ENCODE peak calls at places on chromosomes 12 and 14, in seven cellular contexts. S, T, V, C, Y, E and O are unnamed samples. For H3K4me1 and H3K36me3, the result is how much of the 10 kb centered on the place peaks cover.

GRCh38 chr14:94952097-94952496 is 182.2 kb upstream of the GSC start:
- DNase-seq in S (peak), T (no peak), V (no peak), C (no peak), Y (no peak), E (no peak), O (no peak)

GRCh38 chr14:20494935-20495766 is 10.2 kb upstream of the RNASE10 start:
- DNase-seq in S (no peak), T (no peak), V (no peak), C (no peak), Y (peak), E (no peak), O (no peak)

GRCh38 chr12:126093911-126094310 is 1028.7 kb downstream of the AACS start:
- DNase-seq in S (peak), T (no peak), V (no peak), C (no peak), Y (peak), E (no peak), O (no peak)

GRCh38 chr12:106919910-106920544 is 35.7 kb upstream of the TMEM263 start:
- DNase-seq in S (peak), T (no peak), V (no peak), C (no peak), Y (peak), E (no peak), O (no peak)

GRCh38 chr12:3551976-3552725 is 61.1 kb downstream of the PRMT8 start:
- DNase-seq in S (no peak), T (no peak), V (peak), C (no peak), Y (no peak), E (no peak), O (no peak)

GRCh38 chr12:11813422-11813813 is 163.9 kb downstream of the ETV6 start:
- DNase-seq in S (peak), T (no peak), V (no peak), C (no peak), Y (no peak), E (no peak), O (no peak)

GRCh38 chr12:18849080-18849479 is 111.2 kb downstream of the CAPZA3 start:
- DNase-seq in S (no peak), T (no peak), V (no peak), C (no peak), Y (peak), E (no peak), O (no peak)

GRCh38 chr12:129696405-129696804 is 207.4 kb downstream of the TMEM132D start:
- DNase-seq in S (no peak), T (no peak), V (no peak), C (no peak), Y (no peak), E (no peak), O (no peak)

GRCh38 chr14:105980224-105980623 is 453.8 kb downstream of the TMEM121 start:
- DNase-seq in S (no peak), T (no peak), V (no peak), C (no peak), Y (no peak), E (no peak), O (no peak)

GRCh38 chr12:29547151-29547561 is 49.7 kb upstream of the OVCH1 start:
- DNase-seq in S (no peak), T (no peak), V (no peak), C (no peak), Y (peak), E (no peak), O (no peak)

GRCh38 chr12:55724940-55725309 is 3.9 kb downstream of the CD63 start:
- DNase-seq in S (no peak), T (no peak), V (no peak), C (no peak), Y (no peak), E (no peak), O (peak)

GRCh38 chr14:61321385-61322010 is at the start of gene PRKCH:
- DNase-seq in S (peak), T (peak), V (peak), C (no peak), Y (peak), E (peak), O (no peak)

GRCh38 chr12:1297639-1298038 is 296.7 kb downstream of the FBXL14 start:
- DNase-seq in S (no peak), T (no peak), V (no peak), C (no peak), Y (no peak), E (no peak), O (no peak)

GRCh38 chr14:86462193-86462592 is 932.2 kb downstream of the FLRT2 start:
- DNase-seq in S (peak), T (no peak), V (no peak), C (no peak), Y (peak), E (no peak), O (no peak)

GRCh38 chr14:23056956-23057756 is at the start of gene CDH24:
- DNase-seq in S (peak), T (peak), V (peak), C (no peak), Y (peak), E (peak), O (peak)

GRCh38 chr12:80551897-80552296 is 107.9 kb downstream of the PTPRQ start:
- DNase-seq in S (no peak), T (no peak), V (no peak), C (peak), Y (peak), E (no peak), O (no peak)

GRCh38 chr12:78271546-78271945 is 440.9 kb downstream of the NAV3 start:
- DNase-seq in S (no peak), T (no peak), V (no peak), C (no peak), Y (no peak), E (no peak), O (no peak)

GRCh38 chr12:127121494-127122070 is 1145.4 kb upstream of the TMEM132C start:
- DNase-seq in S (no peak), T (no peak), V (no peak), C (no peak), Y (no peak), E (no peak), O (no peak)

GRCh38 chr12:96073346-96074336 is 38.3 kb upstream of the LTA4H start:
- DNase-seq in S (no peak), T (no peak), V (no peak), C (no peak), Y (peak), E (no peak), O (no peak)

GRCh38 chr14:75096959-75097358 is 27.5 kb downstream of the ZC2HC1C start:
- DNase-seq in S (no peak), T (no peak), V (no peak), C (no peak), Y (no peak), E (no peak), O (no peak)

GRCh38 chr12:26937863-26938659 is at the start of the genes FGFR1OP2 and INTS13:
- DNase-seq in S (peak), T (peak), V (peak), C (peak), Y (peak), E (peak), O (peak)

GRCh38 chr14:26008290-26008689 is 589.5 kb downstream of the NOVA1 start:
- DNase-seq in S (peak), T (no peak), V (no peak), C (no peak), Y (peak), E (no peak), O (no peak)
- TF ChIP-seq CTCF in S (no peak), T (no peak), V (no peak), C (no peak), Y (peak), E (no peak), O (no peak)

DNA sequence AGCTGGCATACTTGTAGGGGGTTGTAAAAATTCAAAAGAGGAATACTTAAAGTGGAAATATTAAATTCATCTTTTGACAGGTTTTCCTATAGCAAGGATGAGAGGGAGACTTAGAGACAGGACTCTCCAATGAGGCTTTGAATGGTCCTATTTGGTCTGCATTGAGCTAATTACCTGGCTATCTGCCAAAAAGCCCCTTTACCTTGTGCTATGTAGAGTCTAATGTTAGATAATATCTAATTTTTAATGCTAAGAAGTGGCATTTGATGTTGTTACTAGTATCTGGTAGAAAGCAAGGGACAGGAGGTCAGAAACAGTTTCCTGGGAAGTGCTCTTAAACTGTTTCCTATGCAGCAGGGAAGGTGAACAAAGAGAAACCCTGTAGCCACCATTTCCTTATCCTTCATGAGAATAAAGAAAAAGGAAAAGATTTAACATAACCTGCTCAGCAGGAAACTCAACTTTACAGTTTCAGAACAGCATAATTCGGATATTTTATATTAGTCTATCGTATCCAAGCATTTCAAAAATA is 550.0 kb downstream of the SOX5 start:
- DNase-seq in S (no peak), T (no peak), V (no peak), C (no peak), Y (no peak), E (no peak), O (no peak)
- H3K4me1 ChIP-seq in S (under half), T (under half), V (under half), C (under half), Y (under half), E (under half), O (under half)

GRCh38 chr12:45732936-45733335 is 3.4 kb downstream of the ARID2 start:
- DNase-seq in S (no peak), T (no peak), V (no peak), C (no peak), Y (no peak), E (no peak), O (no peak)
- H3K36me3 ChIP-seq in S (under half), T (under half), V (under half), C (under half), Y (under half), E (under half), O (under half)

GRCh38 chr12:43728698-43729097 is 29.9 kb downstream of the PUS7L start:
- DNase-seq in S (no peak), T (no peak), V (no peak), C (no peak), Y (no peak), E (no peak), O (no peak)

GRCh38 chr12:43737646-43738045 is 20.9 kb downstream of the PUS7L start:
- DNase-seq in S (no peak), T (no peak), V (no peak), C (no peak), Y (peak), E (no peak), O (no peak)

GRCh38 chr12:43736921-43737440 is 21.6 kb downstream of the PUS7L start:
- DNase-seq in S (no peak), T (no peak), V (no peak), C (no peak), Y (no peak), E (no peak), O (no peak)

GRCh38 chr12:43730283-43730682 is 28.3 kb downstream of the PUS7L start:
- DNase-seq in S (no peak), T (no peak), V (no peak), C (no peak), Y (no peak), E (no peak), O (no peak)

GRCh38 chr12:43733687-43734086 is 24.9 kb downstream of the PUS7L start:
- DNase-seq in S (no peak), T (no peak), V (no peak), C (no peak), Y (no peak), E (no peak), O (no peak)
- TF ChIP-seq CTCF in S (no peak), T (no peak), V (no peak), C (no peak), Y (peak), E (no peak), O (no peak)

GRCh38 chr12:46390881-46391280 is 18.3 kb upstream of the SLC38A2 start:
- DNase-seq in S (no peak), T (no peak), V (no peak), C (no peak), Y (no peak), E (no peak), O (no peak)
- H3K4me1 ChIP-seq in S (under half), T (half or more), V (under half), C (under half), Y (half or more), E (under half), O (under half)

DNA sequence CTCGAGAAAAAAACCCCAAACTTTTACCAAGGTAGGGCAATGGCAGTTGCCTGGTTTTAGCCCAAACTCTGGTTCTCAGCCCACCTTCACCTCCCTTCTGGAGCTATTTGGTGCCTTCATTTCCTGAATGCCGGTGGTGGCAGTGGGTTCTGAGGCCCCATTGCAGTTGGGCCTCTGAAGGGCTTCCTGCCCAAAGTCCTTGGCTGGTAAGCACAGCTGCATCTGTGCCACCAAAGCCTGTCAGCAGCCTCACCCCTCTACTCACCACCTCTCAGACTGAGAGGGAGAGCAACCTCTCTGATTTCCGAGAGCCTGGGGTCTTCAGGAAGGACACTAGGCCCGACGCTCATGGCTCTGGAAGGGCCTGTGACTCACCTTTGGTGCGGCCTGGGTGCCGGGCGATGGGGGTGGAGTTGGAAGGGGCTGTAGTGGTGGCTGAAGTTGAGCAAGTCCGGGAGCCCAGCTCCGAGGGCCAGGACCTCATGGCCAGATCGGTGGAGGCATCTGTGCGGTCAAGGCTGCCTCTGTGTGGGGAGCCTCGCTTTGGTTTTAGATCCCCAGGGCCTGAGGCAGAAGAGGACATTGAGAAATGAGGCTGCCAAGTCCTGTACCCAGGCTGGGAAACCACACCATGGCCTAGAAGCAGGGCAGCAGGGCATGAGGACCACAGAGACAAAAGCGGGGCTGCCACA is 38.6 kb upstream of the GPR68 start:
- DNase-seq in S (no peak), T (peak), V (no peak), C (no peak), Y (no peak), E (no peak), O (no peak)
- H3K36me3 ChIP-seq in S (under half), T (half or more), V (under half), C (under half), Y (under half), E (under half), O (under half)

DNA sequence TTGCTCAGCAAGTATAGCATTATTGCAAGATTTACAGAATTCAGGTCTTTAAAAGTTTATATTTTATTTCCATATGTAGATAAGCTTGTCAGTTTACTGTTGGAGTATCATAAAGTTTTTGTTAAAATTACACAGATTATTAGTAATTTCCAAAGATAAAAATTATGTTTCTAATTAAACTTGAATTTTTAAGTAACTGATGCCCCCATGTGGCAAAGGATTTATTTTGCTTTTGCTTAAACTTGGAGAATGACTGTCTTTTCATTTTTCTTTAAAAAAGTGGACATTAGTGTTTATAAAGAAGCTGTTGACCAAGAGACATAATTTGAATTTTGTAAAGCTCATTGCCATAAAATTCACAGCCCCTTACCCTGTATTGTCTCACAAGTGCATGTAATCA is 45.8 kb downstream of the ETNK1 start:
- DNase-seq in S (no peak), T (no peak), V (no peak), C (no peak), Y (no peak), E (no peak), O (no peak)
- TF ChIP-seq CTCF in S (no peak), T (peak), V (no peak), C (no peak), Y (peak), E (no peak), O (peak)

DNA sequence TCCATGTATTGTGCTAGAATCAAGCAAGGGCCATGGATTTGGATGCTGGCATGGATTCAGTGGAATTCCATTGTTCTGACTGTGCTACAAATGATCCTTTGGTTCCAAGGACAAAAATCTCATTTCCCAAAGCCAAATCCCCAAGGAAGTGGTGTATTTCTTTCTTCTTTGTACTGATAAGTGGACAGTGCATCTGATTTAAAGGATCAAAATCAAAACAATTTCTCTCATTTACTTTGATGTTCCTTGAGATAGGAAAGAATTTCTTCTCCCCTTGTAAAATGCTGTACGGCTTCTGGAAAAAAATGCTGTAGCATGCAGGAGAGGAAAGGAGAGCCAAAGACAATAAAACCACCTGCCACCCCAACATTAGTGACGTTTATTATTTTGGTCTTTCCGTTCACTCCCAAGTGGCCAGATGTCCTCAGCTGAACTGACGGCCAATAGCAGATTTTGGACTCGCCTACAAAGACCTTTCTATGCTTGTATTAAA is 185.7 kb downstream of the PRKD1 start:
- DNase-seq in S (peak), T (no peak), V (no peak), C (peak), Y (no peak), E (no peak), O (no peak)
- H3K4me1 ChIP-seq in S (under half), T (under half), V (under half), C (under half), Y (under half), E (under half), O (under half)

DNA sequence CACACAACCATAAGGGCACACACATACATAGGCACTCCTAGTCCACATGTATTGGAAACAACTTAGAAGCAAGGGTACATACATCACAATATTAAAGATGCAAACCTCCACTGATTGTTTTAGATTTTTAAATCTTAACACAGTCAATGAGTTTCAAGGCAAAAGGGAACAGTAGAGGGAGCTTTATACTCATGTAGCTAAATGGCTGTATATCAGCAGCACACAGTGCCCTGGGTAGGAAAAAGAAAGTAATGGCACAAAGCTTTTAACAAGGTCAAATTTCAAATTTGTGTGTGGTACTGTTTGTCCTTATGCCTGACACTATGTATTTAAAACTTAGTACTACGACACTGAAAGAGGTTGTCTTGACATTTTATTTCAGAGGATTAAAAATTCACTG is 262.0 kb downstream of the MED13L start:
- DNase-seq in S (no peak), T (no peak), V (no peak), C (no peak), Y (peak), E (no peak), O (no peak)
- H3K36me3 ChIP-seq in S (under half), T (half or more), V (under half), C (under half), Y (under half), E (under half), O (under half)